ENCODE peak calls at places on chromosomes 12 and 14, in six cellular contexts. L is HFF-Myc, W is astrocyte of the spinal cord, O is cardiac muscle cell, M is fibroblast of the aortic adventitia, D is MM.1S. P is an unnamed sample.

GRCh38 chr14:61565836-61566536 is 129.3 kb upstream of the HIF1A start:
- DNase-seq in L (peak; percentile 69), W (peak; percentile 84), O (no peak), M (peak; percentile 94), D (no peak), P (no peak)

GRCh38 chr14:77965919-77966435 is 166.1 kb downstream of the ADCK1 start:
- DNase-seq in L (no peak), W (peak; percentile 31), O (peak; percentile 6), M (peak; percentile 15), D (peak; percentile 12), P (peak; percentile 62)

GRCh38 chr12:90010089-90010488 is 301.5 kb upstream of the ATP2B1 start:
- DNase-seq in L (no peak), W (peak; percentile 17), O (no peak), M (no peak), D (no peak), P (no peak)

GRCh38 chr12:69906411-69907216 is 81.6 kb downstream of the MYRFL start:
- DNase-seq in L (no peak), W (no peak), O (no peak), M (no peak), D (no peak), P (peak; percentile 91)

GRCh38 chr14:92515510-92516343 is 2.1 kb downstream of the RIN3 start:
- DNase-seq in L (no peak), W (no peak), O (no peak), M (no peak), D (no peak), P (no peak)

GRCh38 chr12:105748806-105749600 is 389.8 kb downstream of the NUAK1 start:
- DNase-seq in L (peak; percentile 22), W (peak; percentile 87), O (no peak), M (peak; percentile 70), D (no peak), P (no peak)

GRCh38 chr12:112908548-112908947 is 1.8 kb downstream of the OAS1 start:
- DNase-seq in L (no peak), W (no peak), O (no peak), M (no peak), D (no peak), P (no peak)

GRCh38 chr14:72617391-72618011 is 276.4 kb downstream of the DPF3 start:
- DNase-seq in L (no peak), W (peak; percentile 77), O (peak; percentile 52), M (peak; percentile 78), D (no peak), P (no peak)

GRCh38 chr12:84305144-84305543 is 607.5 kb downstream of the SLC6A15 start:
- DNase-seq in L (peak; percentile 32), W (no peak), O (no peak), M (no peak), D (no peak), P (no peak)

DNA sequence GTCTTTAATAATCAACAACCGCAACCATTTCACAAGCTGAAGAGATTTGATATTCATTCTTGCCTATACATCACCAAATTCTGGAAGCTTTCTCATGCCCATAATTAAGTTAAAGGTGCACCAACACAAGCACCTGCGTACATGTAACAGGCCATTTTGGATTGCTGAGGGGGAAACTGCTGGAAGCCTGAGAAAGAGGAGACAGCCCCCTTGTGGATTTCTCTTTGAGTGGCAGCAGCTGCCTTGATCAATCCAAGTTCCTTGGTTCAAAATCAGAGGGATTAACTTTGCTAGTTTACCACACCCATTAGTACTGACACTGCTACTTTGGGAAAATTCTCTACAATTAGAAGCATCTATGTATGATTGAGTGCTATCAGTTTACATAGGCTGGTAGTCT is 321.1 kb downstream of the NOVA1 start:
- DNase-seq in L (no peak), W (no peak), O (peak; percentile 48), M (no peak), D (no peak), P (no peak)
- TF ChIP-seq CTCF in L (peak; percentile 9), W (peak; percentile 34), O (no peak), M (no peak), D (no peak), P (no peak)

GRCh38 chr14:105364100-105364708 is 34.1 kb upstream of the TEX22 start:
- DNase-seq in L (no peak), W (no peak), O (no peak), M (peak; percentile 65), D (no peak), P (no peak)
- H3K4me3 ChIP-seq in L (peak overlapping the region; percentile 9), W (no peak overlapping the region), O (no peak overlapping the region), M (peak overlapping the region; percentile 22), D (no peak overlapping the region), P (no peak overlapping the region)

GRCh38 chr12:117574655-117575054 is 213.2 kb upstream of the NOS1 start:
- DNase-seq in L (no peak), W (no peak), O (no peak), M (no peak), D (no peak), P (no peak)
- TF ChIP-seq CTCF in L (no peak), W (no peak), O (no peak), M (no peak), D (no peak), P (no peak)

DNA sequence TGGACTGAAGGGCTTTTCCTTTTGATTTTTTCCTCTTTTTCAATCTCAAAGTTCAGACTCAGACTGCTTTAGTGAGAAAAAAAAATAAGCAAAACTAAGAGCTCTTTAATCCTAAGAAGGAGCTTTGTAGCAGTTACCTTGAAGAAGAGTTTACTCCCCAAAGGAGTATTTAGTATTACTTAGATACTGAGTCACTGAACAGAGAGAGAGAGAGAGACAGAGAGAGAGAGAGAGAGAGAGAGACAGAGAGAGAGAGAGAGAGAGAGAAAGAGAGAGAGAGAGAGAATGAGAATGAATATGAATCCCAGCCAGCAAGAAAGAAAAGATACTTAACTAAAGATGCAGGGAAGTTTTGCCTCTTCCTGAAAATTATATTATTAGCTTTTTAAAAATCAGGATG is 258 bp downstream of the NAV3 start:
- DNase-seq in L (no peak), W (peak; percentile 22), O (no peak), M (no peak), D (no peak), P (no peak)
- H3K4me3 ChIP-seq in L (no peak overlapping the region), W (no peak overlapping the region), O (no peak overlapping the region), M (no peak overlapping the region), D (no peak overlapping the region), P (no peak overlapping the region)

GRCh38 chr12:128848371-128848770 is 4.9 kb upstream of the GLT1D1 start:
- DNase-seq in L (no peak), W (no peak), O (no peak), M (no peak), D (no peak), P (no peak)

GRCh38 chr12:128843538-128843937 is 9.7 kb upstream of the GLT1D1 start:
- DNase-seq in L (no peak), W (no peak), O (no peak), M (no peak), D (no peak), P (no peak)

GRCh38 chr12:128840862-128841468 is 12.3 kb upstream of the GLT1D1 start:
- DNase-seq in L (no peak), W (no peak), O (no peak), M (no peak), D (no peak), P (peak; percentile 80)

GRCh38 chr12:128842579-128842978 is 10.7 kb upstream of the GLT1D1 start:
- DNase-seq in L (no peak), W (no peak), O (no peak), M (no peak), D (no peak), P (no peak)

GRCh38 chr12:128844031-128844635 is 9.1 kb upstream of the GLT1D1 start:
- DNase-seq in L (no peak), W (no peak), O (no peak), M (no peak), D (no peak), P (peak; percentile 54)
- TF ChIP-seq CTCF in L (no peak), W (no peak), O (no peak), M (no peak), D (no peak), P (peak; percentile 49)

DNA sequence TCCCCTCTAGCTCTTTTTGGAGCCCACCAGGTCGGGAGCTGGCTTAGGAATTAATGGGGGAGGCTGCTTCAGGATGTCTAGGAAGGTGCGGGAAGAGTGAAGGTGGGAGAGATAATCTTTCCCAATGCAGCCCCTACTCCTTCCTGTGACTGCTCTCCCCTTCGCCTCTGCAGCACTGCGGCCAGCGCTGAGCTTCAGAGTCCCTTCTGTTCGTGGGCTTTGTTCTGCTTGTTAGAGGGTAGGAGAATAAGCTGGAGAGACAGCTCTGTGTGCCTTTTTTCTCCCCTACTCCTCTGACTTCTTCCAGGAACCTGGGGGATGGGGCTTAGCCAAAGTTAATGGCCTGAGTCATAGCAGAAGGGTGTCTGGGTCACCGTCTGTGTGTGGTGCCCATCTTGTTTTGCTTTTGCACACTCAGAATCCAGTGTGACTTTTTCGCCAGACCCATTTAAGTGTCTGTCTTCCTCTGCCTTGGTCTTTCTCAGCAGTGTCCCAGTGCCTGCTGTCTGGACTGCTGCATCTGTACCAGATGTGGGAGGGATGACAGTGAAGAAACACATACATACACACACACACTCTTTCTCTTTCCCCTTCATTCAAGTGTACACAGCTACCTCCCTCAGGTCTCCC is 3.0 kb downstream of the KIF5A start:
- DNase-seq in L (peak; percentile 17), W (peak; percentile 46), O (peak; percentile 19), M (peak; percentile 15), D (no peak), P (no peak)
- H3K4me3 ChIP-seq in L (no peak overlapping the region), W (no peak overlapping the region), O (no peak overlapping the region), M (no peak overlapping the region), D (no peak overlapping the region), P (no peak overlapping the region)

GRCh38 chr12:80413462-80413861 is 30.6 kb upstream of the PTPRQ start:
- DNase-seq in L (no peak), W (no peak), O (no peak), M (no peak), D (peak; percentile 21), P (no peak)
- TF ChIP-seq CTCF in L (peak; percentile 30), W (no peak), O (no peak), M (peak; percentile 29), D (peak; percentile 42), P (no peak)

P was measured in GM12865.